ENCODE peak calls at places on chromosome 16, in eight cellular contexts. One of them, this sample, is unnamed.

GRCh38 chr16:27597361-27597760 is 47.4 kb downstream of the KATNIP start:
- DNase-seq in HepG2: no peak
- DNase-seq in progenitor cell of endocrine pancreas: no peak
- DNase-seq in upper lobe of right lung: no peak
- DNase-seq in bronchial epithelial cell: no peak
- DNase-seq in osteocyte: no peak
- DNase-seq in GM10248: no peak
- DNase-seq in cardiac fibroblast: no peak
- DNase-seq in this sample: no peak

GRCh38 chr16:86854058-86854621 is 275.8 kb downstream of the FOXL1 start:
- DNase-seq in GM10248: no peak
- DNase-seq in osteocyte: no peak
- DNase-seq in upper lobe of right lung: no peak
- DNase-seq in HepG2: no peak
- DNase-seq in bronchial epithelial cell: no peak
- DNase-seq in progenitor cell of endocrine pancreas: no peak
- DNase-seq in cardiac fibroblast: peak
- DNase-seq in this sample: no peak

GRCh38 chr16:56643080-56643778 is 4.8 kb downstream of the MT1A start:
- DNase-seq in osteocyte: no peak
- DNase-seq in bronchial epithelial cell: peak
- DNase-seq in GM10248: no peak
- DNase-seq in cardiac fibroblast: peak
- DNase-seq in HepG2: peak
- DNase-seq in progenitor cell of endocrine pancreas: no peak
- DNase-seq in upper lobe of right lung: peak
- DNase-seq in this sample: peak

GRCh38 chr16:75742424-75743047 is 16.2 kb upstream of the CPHXL start:
- DNase-seq in progenitor cell of endocrine pancreas: no peak
- DNase-seq in bronchial epithelial cell: peak
- DNase-seq in cardiac fibroblast: no peak
- DNase-seq in upper lobe of right lung: no peak
- DNase-seq in GM10248: no peak
- DNase-seq in HepG2: no peak
- DNase-seq in osteocyte: no peak
- DNase-seq in this sample: no peak

GRCh38 chr16:57600048-57600835 is 28.2 kb upstream of the ADGRG1 start:
- DNase-seq in osteocyte: peak
- DNase-seq in HepG2: peak
- DNase-seq in upper lobe of right lung: peak
- DNase-seq in progenitor cell of endocrine pancreas: peak
- DNase-seq in cardiac fibroblast: peak
- DNase-seq in bronchial epithelial cell: peak
- DNase-seq in GM10248: peak
- DNase-seq in this sample: peak

GRCh38 chr16:70331588-70332358 is 14.9 kb upstream of the DDX19A start:
- DNase-seq in progenitor cell of endocrine pancreas: no peak
- DNase-seq in osteocyte: no peak
- DNase-seq in HepG2: no peak
- DNase-seq in cardiac fibroblast: peak
- DNase-seq in bronchial epithelial cell: no peak
- DNase-seq in upper lobe of right lung: no peak
- DNase-seq in GM10248: no peak
- DNase-seq in this sample: no peak

GRCh38 chr16:8967437-8967821 is 3.7 kb upstream of the USP7 start:
- DNase-seq in upper lobe of right lung: no peak
- DNase-seq in progenitor cell of endocrine pancreas: no peak
- DNase-seq in osteocyte: no peak
- DNase-seq in bronchial epithelial cell: no peak
- DNase-seq in HepG2: no peak
- DNase-seq in cardiac fibroblast: no peak
- DNase-seq in GM10248: no peak
- DNase-seq in this sample: no peak

GRCh38 chr16:77383606-77384187 is 51.1 kb downstream of the ADAMTS18 start:
- DNase-seq in bronchial epithelial cell: no peak
- DNase-seq in osteocyte: no peak
- DNase-seq in cardiac fibroblast: no peak
- DNase-seq in progenitor cell of endocrine pancreas: no peak
- DNase-seq in GM10248: no peak
- DNase-seq in upper lobe of right lung: no peak
- DNase-seq in HepG2: peak
- DNase-seq in this sample: no peak

GRCh38 chr16:23504453-23505179 is 5.7 kb downstream of the GGA2 start:
- DNase-seq in upper lobe of right lung: peak
- DNase-seq in osteocyte: no peak
- DNase-seq in GM10248: peak
- DNase-seq in cardiac fibroblast: peak
- DNase-seq in bronchial epithelial cell: peak
- DNase-seq in progenitor cell of endocrine pancreas: no peak
- DNase-seq in HepG2: peak
- DNase-seq in this sample: peak

GRCh38 chr16:4344659-4345438 is 6.3 kb downstream of the PAM16 start:
- DNase-seq in GM10248: no peak
- DNase-seq in cardiac fibroblast: peak
- DNase-seq in upper lobe of right lung: peak
- DNase-seq in osteocyte: no peak
- DNase-seq in progenitor cell of endocrine pancreas: no peak
- DNase-seq in bronchial epithelial cell: peak
- DNase-seq in HepG2: peak
- DNase-seq in this sample: no peak

GRCh38 chr16:79848739-79849518 is 248.4 kb upstream of the MAF start:
- DNase-seq in HepG2: no peak
- DNase-seq in upper lobe of right lung: no peak
- DNase-seq in progenitor cell of endocrine pancreas: no peak
- DNase-seq in bronchial epithelial cell: peak
- DNase-seq in GM10248: no peak
- DNase-seq in cardiac fibroblast: no peak
- DNase-seq in osteocyte: no peak
- DNase-seq in this sample: no peak

GRCh38 chr16:3878610-3879009 is 1.9 kb downstream of the CREBBP start:
- DNase-seq in HepG2: no peak
- DNase-seq in GM10248: no peak
- DNase-seq in osteocyte: no peak
- DNase-seq in upper lobe of right lung: no peak
- DNase-seq in cardiac fibroblast: peak
- DNase-seq in bronchial epithelial cell: no peak
- DNase-seq in progenitor cell of endocrine pancreas: no peak
- DNase-seq in this sample: no peak

DNA sequence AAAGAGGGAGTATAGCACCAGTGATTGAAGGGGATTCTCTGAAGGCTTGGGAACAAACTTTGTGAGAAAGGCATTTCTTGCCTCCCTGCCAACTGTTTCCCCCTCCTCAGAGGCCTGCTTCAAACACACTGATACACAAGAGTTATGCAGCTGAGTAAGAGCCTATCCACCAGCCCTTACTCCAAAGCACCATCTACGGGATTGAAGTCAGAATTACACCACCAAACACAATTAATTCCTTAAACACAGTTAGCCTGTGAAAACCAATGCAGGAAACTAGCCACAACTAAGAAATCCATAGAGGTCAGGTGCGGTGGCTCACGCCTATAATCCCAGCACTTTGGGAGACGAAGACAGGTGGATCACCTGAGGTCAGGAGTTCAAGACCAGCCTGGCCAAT is 138.3 kb downstream of the SHCBP1 start:
- DNase-seq in HepG2: peak
- DNase-seq in osteocyte: no peak
- DNase-seq in GM10248: no peak
- DNase-seq in bronchial epithelial cell: no peak
- DNase-seq in progenitor cell of endocrine pancreas: no peak
- DNase-seq in cardiac fibroblast: no peak
- DNase-seq in upper lobe of right lung: no peak
- DNase-seq in this sample: no peak
- TF ChIP-seq CTCF in HepG2: peak
- TF ChIP-seq CTCF in osteocyte: no peak
- TF ChIP-seq CTCF in GM10248: no peak
- TF ChIP-seq CTCF in bronchial epithelial cell: no peak
- TF ChIP-seq CTCF in progenitor cell of endocrine pancreas: no peak
- TF ChIP-seq CTCF in cardiac fibroblast: no peak
- TF ChIP-seq CTCF in upper lobe of right lung: no peak
- TF ChIP-seq CTCF in this sample: no peak

GRCh38 chr16:46883690-46884512 is at the start of gene GPT2:
- DNase-seq in bronchial epithelial cell: peak
- DNase-seq in GM10248: peak
- DNase-seq in upper lobe of right lung: peak
- DNase-seq in osteocyte: peak
- DNase-seq in progenitor cell of endocrine pancreas: peak
- DNase-seq in cardiac fibroblast: peak
- DNase-seq in HepG2: peak
- DNase-seq in this sample: peak
- TF ChIP-seq CTCF in bronchial epithelial cell: no peak
- TF ChIP-seq CTCF in GM10248: no peak
- TF ChIP-seq CTCF in upper lobe of right lung: peak
- TF ChIP-seq CTCF in osteocyte: peak
- TF ChIP-seq CTCF in progenitor cell of endocrine pancreas: peak
- TF ChIP-seq CTCF in cardiac fibroblast: no peak
- TF ChIP-seq CTCF in HepG2: peak
- TF ChIP-seq CTCF in this sample: no peak

GRCh38 chr16:6016530-6017184 is 919.1 kb upstream of the EEF2KMT start:
- DNase-seq in GM10248: no peak
- DNase-seq in upper lobe of right lung: no peak
- DNase-seq in bronchial epithelial cell: peak
- DNase-seq in osteocyte: no peak
- DNase-seq in cardiac fibroblast: no peak
- DNase-seq in progenitor cell of endocrine pancreas: no peak
- DNase-seq in HepG2: peak
- DNase-seq in this sample: no peak
- TF ChIP-seq CTCF in GM10248: peak
- TF ChIP-seq CTCF in upper lobe of right lung: peak
- TF ChIP-seq CTCF in bronchial epithelial cell: peak
- TF ChIP-seq CTCF in osteocyte: peak
- TF ChIP-seq CTCF in cardiac fibroblast: no peak
- TF ChIP-seq CTCF in progenitor cell of endocrine pancreas: peak
- TF ChIP-seq CTCF in HepG2: peak
- TF ChIP-seq CTCF in this sample: no peak

GRCh38 chr16:20352615-20353014 is at the start of gene UMOD:
- DNase-seq in progenitor cell of endocrine pancreas: no peak
- DNase-seq in GM10248: no peak
- DNase-seq in bronchial epithelial cell: no peak
- DNase-seq in upper lobe of right lung: no peak
- DNase-seq in HepG2: no peak
- DNase-seq in osteocyte: no peak
- DNase-seq in cardiac fibroblast: no peak
- DNase-seq in this sample: no peak

GRCh38 chr16:20348365-20349185 is 3.9 kb downstream of the UMOD start:
- DNase-seq in HepG2: no peak
- DNase-seq in cardiac fibroblast: no peak
- DNase-seq in GM10248: no peak
- DNase-seq in bronchial epithelial cell: no peak
- DNase-seq in progenitor cell of endocrine pancreas: no peak
- DNase-seq in osteocyte: peak
- DNase-seq in upper lobe of right lung: no peak
- DNase-seq in this sample: no peak

GRCh38 chr16:20347666-20348364 is 4.7 kb downstream of the UMOD start:
- DNase-seq in HepG2: no peak
- DNase-seq in progenitor cell of endocrine pancreas: no peak
- DNase-seq in cardiac fibroblast: no peak
- DNase-seq in upper lobe of right lung: no peak
- DNase-seq in GM10248: no peak
- DNase-seq in bronchial epithelial cell: no peak
- DNase-seq in osteocyte: no peak
- DNase-seq in this sample: no peak

GRCh38 chr16:20353379-20353778 is 864 bp upstream of the UMOD start:
- DNase-seq in progenitor cell of endocrine pancreas: no peak
- DNase-seq in bronchial epithelial cell: no peak
- DNase-seq in HepG2: no peak
- DNase-seq in cardiac fibroblast: no peak
- DNase-seq in GM10248: no peak
- DNase-seq in osteocyte: no peak
- DNase-seq in upper lobe of right lung: no peak
- DNase-seq in this sample: no peak

GRCh38 chr16:20349615-20350014 is 2.9 kb downstream of the UMOD start:
- DNase-seq in progenitor cell of endocrine pancreas: no peak
- DNase-seq in GM10248: no peak
- DNase-seq in osteocyte: no peak
- DNase-seq in bronchial epithelial cell: no peak
- DNase-seq in HepG2: no peak
- DNase-seq in upper lobe of right lung: no peak
- DNase-seq in cardiac fibroblast: no peak
- DNase-seq in this sample: no peak
- TF ChIP-seq CTCF in progenitor cell of endocrine pancreas: no peak
- TF ChIP-seq CTCF in GM10248: no peak
- TF ChIP-seq CTCF in osteocyte: no peak
- TF ChIP-seq CTCF in bronchial epithelial cell: no peak
- TF ChIP-seq CTCF in HepG2: no peak
- TF ChIP-seq CTCF in upper lobe of right lung: no peak
- TF ChIP-seq CTCF in cardiac fibroblast: no peak
- TF ChIP-seq CTCF in this sample: no peak

DNA sequence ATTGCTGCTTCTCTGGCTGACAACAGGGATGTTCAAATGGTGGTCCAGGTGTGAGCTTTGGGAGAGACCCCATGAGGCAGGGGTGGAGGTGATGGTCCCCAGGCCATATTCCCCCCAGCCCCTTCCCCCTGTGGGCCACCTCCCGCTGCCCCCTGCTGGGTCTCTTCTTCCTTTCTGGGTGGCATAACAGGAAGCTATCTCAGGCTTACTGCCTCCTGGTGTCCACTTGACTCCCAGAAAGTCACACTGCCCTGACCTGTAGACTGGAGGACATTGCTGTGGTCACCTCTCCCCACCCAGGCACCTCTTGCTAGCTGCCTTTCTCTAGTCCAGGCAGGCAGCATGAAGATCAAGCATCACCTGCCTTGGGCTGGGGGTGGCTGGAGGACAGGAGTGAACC is 46.4 kb upstream of the PLCG2 start:
- DNase-seq in upper lobe of right lung: no peak
- DNase-seq in progenitor cell of endocrine pancreas: no peak
- DNase-seq in cardiac fibroblast: no peak
- DNase-seq in bronchial epithelial cell: no peak
- DNase-seq in osteocyte: no peak
- DNase-seq in GM10248: no peak
- DNase-seq in HepG2: no peak
- DNase-seq in this sample: no peak
- TF ChIP-seq CTCF in upper lobe of right lung: no peak
- TF ChIP-seq CTCF in progenitor cell of endocrine pancreas: no peak
- TF ChIP-seq CTCF in cardiac fibroblast: no peak
- TF ChIP-seq CTCF in bronchial epithelial cell: no peak
- TF ChIP-seq CTCF in osteocyte: no peak
- TF ChIP-seq CTCF in GM10248: no peak
- TF ChIP-seq CTCF in HepG2: no peak
- TF ChIP-seq CTCF in this sample: no peak

DNA sequence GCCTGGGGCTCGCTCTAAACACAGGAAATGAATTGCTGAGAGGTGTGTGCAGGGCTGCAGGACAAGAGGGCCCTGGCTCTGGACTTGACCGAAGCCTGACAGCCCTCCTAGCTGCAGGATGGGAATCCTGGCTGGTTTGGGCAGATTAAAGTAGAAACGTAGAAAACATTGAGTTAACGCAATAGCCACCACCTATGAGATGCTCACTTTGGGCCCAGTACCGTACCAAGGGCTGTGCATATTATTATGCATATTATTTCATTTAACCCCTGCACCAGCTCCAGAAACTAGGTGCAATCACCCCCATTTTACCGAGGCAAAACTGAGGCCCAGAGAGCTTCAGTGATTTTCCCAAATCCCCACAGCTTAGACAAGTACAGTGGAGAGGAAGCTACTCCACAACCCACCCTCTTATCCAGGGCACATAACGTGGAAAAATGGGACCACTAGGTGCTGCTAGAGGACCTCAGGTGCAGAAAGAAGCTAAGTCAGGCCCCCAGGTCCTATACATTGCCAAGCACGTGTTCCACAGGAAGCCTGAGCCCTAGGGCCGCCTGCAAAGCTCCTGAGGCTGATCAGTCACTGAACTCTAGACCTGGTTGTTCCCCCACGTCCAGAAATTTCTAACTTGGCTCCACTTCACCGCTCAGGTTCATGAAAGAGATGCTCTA is 79.2 kb downstream of the MYH11 start:
- DNase-seq in upper lobe of right lung: no peak
- DNase-seq in HepG2: peak
- DNase-seq in bronchial epithelial cell: peak
- DNase-seq in cardiac fibroblast: peak
- DNase-seq in progenitor cell of endocrine pancreas: peak
- DNase-seq in GM10248: peak
- DNase-seq in osteocyte: no peak
- DNase-seq in this sample: no peak
- TF ChIP-seq CTCF in upper lobe of right lung: no peak
- TF ChIP-seq CTCF in HepG2: peak
- TF ChIP-seq CTCF in bronchial epithelial cell: peak
- TF ChIP-seq CTCF in cardiac fibroblast: peak
- TF ChIP-seq CTCF in progenitor cell of endocrine pancreas: peak
- TF ChIP-seq CTCF in GM10248: peak
- TF ChIP-seq CTCF in osteocyte: peak
- TF ChIP-seq CTCF in this sample: no peak